ENCODE peak calls at places on chromosomes 12 and 14, in seven cellular contexts. One of them, this sample, is unnamed.

GRCh38 chr14:89933002-89933401 is 21.5 kb downstream of the EFCAB11 start:
- DNase-seq in H7: no peak
- DNase-seq in astrocyte of the spinal cord: no peak
- DNase-seq in psoas muscle: no peak
- DNase-seq in transverse colon: no peak
- DNase-seq in heart right ventricle: no peak
- DNase-seq in fibroblast of mammary gland: no peak
- DNase-seq in this sample: no peak

GRCh38 chr14:71665157-71665556 is 267.1 kb upstream of the RGS6 start:
- DNase-seq in H7: no peak
- DNase-seq in astrocyte of the spinal cord: peak
- DNase-seq in psoas muscle: no peak
- DNase-seq in transverse colon: no peak
- DNase-seq in heart right ventricle: no peak
- DNase-seq in fibroblast of mammary gland: peak
- DNase-seq in this sample: peak

GRCh38 chr12:132276066-132276719 is 53.2 kb downstream of the GALNT9 start:
- DNase-seq in H7: no peak
- DNase-seq in astrocyte of the spinal cord: no peak
- DNase-seq in psoas muscle: peak
- DNase-seq in transverse colon: no peak
- DNase-seq in heart right ventricle: no peak
- DNase-seq in fibroblast of mammary gland: no peak
- DNase-seq in this sample: no peak

GRCh38 chr12:31868980-31869379 is 90.2 kb upstream of the RESF1 start:
- DNase-seq in H7: no peak
- DNase-seq in astrocyte of the spinal cord: peak
- DNase-seq in psoas muscle: no peak
- DNase-seq in transverse colon: no peak
- DNase-seq in heart right ventricle: peak
- DNase-seq in fibroblast of mammary gland: peak
- DNase-seq in this sample: no peak

GRCh38 chr14:56881181-56881580 is 70.9 kb upstream of the OTX2 start:
- DNase-seq in H7: no peak
- DNase-seq in astrocyte of the spinal cord: no peak
- DNase-seq in psoas muscle: no peak
- DNase-seq in transverse colon: no peak
- DNase-seq in heart right ventricle: no peak
- DNase-seq in fibroblast of mammary gland: no peak
- DNase-seq in this sample: no peak

GRCh38 chr12:119659289-119659897 is 8.5 kb upstream of the PRKAB1 start:
- DNase-seq in H7: peak
- DNase-seq in astrocyte of the spinal cord: peak
- DNase-seq in psoas muscle: no peak
- DNase-seq in transverse colon: peak
- DNase-seq in heart right ventricle: no peak
- DNase-seq in fibroblast of mammary gland: peak
- DNase-seq in this sample: no peak

GRCh38 chr14:50397461-50398196 is 948 bp upstream of the CDKL1 start:
- DNase-seq in H7: peak
- DNase-seq in astrocyte of the spinal cord: peak
- DNase-seq in psoas muscle: peak
- DNase-seq in transverse colon: peak
- DNase-seq in heart right ventricle: peak
- DNase-seq in fibroblast of mammary gland: peak
- DNase-seq in this sample: no peak

GRCh38 chr12:54383041-54383609 is 1.4 kb downstream of the ZNF385A start:
- DNase-seq in H7: no peak
- DNase-seq in astrocyte of the spinal cord: peak
- DNase-seq in psoas muscle: no peak
- DNase-seq in transverse colon: no peak
- DNase-seq in heart right ventricle: no peak
- DNase-seq in fibroblast of mammary gland: peak
- DNase-seq in this sample: no peak

GRCh38 chr12:31586703-31587102 is 4.2 kb downstream of the DENND5B start:
- DNase-seq in H7: no peak
- DNase-seq in astrocyte of the spinal cord: no peak
- DNase-seq in psoas muscle: no peak
- DNase-seq in transverse colon: no peak
- DNase-seq in heart right ventricle: no peak
- DNase-seq in fibroblast of mammary gland: no peak
- DNase-seq in this sample: no peak

GRCh38 chr14:38758661-38759060 is 344.4 kb downstream of the SEC23A start:
- DNase-seq in H7: no peak
- DNase-seq in astrocyte of the spinal cord: no peak
- DNase-seq in psoas muscle: no peak
- DNase-seq in transverse colon: no peak
- DNase-seq in heart right ventricle: no peak
- DNase-seq in fibroblast of mammary gland: no peak
- DNase-seq in this sample: no peak

GRCh38 chr12:76346236-76346635 is 2.0 kb downstream of the BBS10 start:
- DNase-seq in H7: no peak
- DNase-seq in astrocyte of the spinal cord: no peak
- DNase-seq in psoas muscle: no peak
- DNase-seq in transverse colon: no peak
- DNase-seq in heart right ventricle: no peak
- DNase-seq in fibroblast of mammary gland: peak
- DNase-seq in this sample: no peak

GRCh38 chr12:107564946-107565345 is 120.7 kb upstream of the PWP1 start:
- DNase-seq in H7: peak
- DNase-seq in astrocyte of the spinal cord: no peak
- DNase-seq in psoas muscle: no peak
- DNase-seq in transverse colon: no peak
- DNase-seq in heart right ventricle: no peak
- DNase-seq in fibroblast of mammary gland: peak
- DNase-seq in this sample: no peak

GRCh38 chr12:14995583-14996425 is 23.0 kb downstream of the PDE6H start:
- DNase-seq in H7: no peak
- DNase-seq in astrocyte of the spinal cord: peak
- DNase-seq in psoas muscle: no peak
- DNase-seq in transverse colon: no peak
- DNase-seq in heart right ventricle: no peak
- DNase-seq in fibroblast of mammary gland: peak
- DNase-seq in this sample: peak

GRCh38 chr14:59582845-59583509 is 6.4 kb upstream of the CCDC175 start:
- DNase-seq in H7: peak
- DNase-seq in astrocyte of the spinal cord: no peak
- DNase-seq in psoas muscle: no peak
- DNase-seq in transverse colon: no peak
- DNase-seq in heart right ventricle: no peak
- DNase-seq in fibroblast of mammary gland: no peak
- DNase-seq in this sample: no peak

GRCh38 chr12:91074068-91074819 is 16.4 kb upstream of the KERA start:
- DNase-seq in H7: no peak
- DNase-seq in astrocyte of the spinal cord: peak
- DNase-seq in psoas muscle: no peak
- DNase-seq in transverse colon: no peak
- DNase-seq in heart right ventricle: no peak
- DNase-seq in fibroblast of mammary gland: no peak
- DNase-seq in this sample: no peak

GRCh38 chr12:51077930-51078329 is 5.5 kb downstream of the CSRNP2 start:
- DNase-seq in H7: no peak
- DNase-seq in astrocyte of the spinal cord: peak
- DNase-seq in psoas muscle: no peak
- DNase-seq in transverse colon: no peak
- DNase-seq in heart right ventricle: peak
- DNase-seq in fibroblast of mammary gland: peak
- DNase-seq in this sample: no peak

GRCh38 chr12:60394680-60395079 is 798.9 kb downstream of the SLC16A7 start:
- DNase-seq in H7: no peak
- DNase-seq in astrocyte of the spinal cord: peak
- DNase-seq in psoas muscle: no peak
- DNase-seq in transverse colon: no peak
- DNase-seq in heart right ventricle: no peak
- DNase-seq in fibroblast of mammary gland: peak
- DNase-seq in this sample: peak

GRCh38 chr12:69655616-69656336 is 43.3 kb downstream of the BEST3 start:
- DNase-seq in H7: no peak
- DNase-seq in astrocyte of the spinal cord: peak
- DNase-seq in psoas muscle: no peak
- DNase-seq in transverse colon: no peak
- DNase-seq in heart right ventricle: no peak
- DNase-seq in fibroblast of mammary gland: peak
- DNase-seq in this sample: peak

GRCh38 chr12:46246021-46246700 is 22.7 kb downstream of the SLC38A1 start:
- DNase-seq in H7: no peak
- DNase-seq in astrocyte of the spinal cord: no peak
- DNase-seq in psoas muscle: no peak
- DNase-seq in transverse colon: no peak
- DNase-seq in heart right ventricle: no peak
- DNase-seq in fibroblast of mammary gland: no peak
- DNase-seq in this sample: no peak

GRCh38 chr14:59197695-59198262 is 9.3 kb downstream of the DAAM1 start:
- DNase-seq in H7: no peak
- DNase-seq in astrocyte of the spinal cord: no peak
- DNase-seq in psoas muscle: no peak
- DNase-seq in transverse colon: no peak
- DNase-seq in heart right ventricle: no peak
- DNase-seq in fibroblast of mammary gland: no peak
- DNase-seq in this sample: no peak

GRCh38 chr12:8947737-8948136 is 1.7 kb downstream of the M6PR start:
- DNase-seq in H7: no peak
- DNase-seq in astrocyte of the spinal cord: no peak
- DNase-seq in psoas muscle: no peak
- DNase-seq in transverse colon: no peak
- DNase-seq in heart right ventricle: no peak
- DNase-seq in fibroblast of mammary gland: no peak
- DNase-seq in this sample: no peak

GRCh38 chr12:103626498-103626897 is 39.4 kb downstream of the STAB2 start:
- DNase-seq in H7: peak
- DNase-seq in astrocyte of the spinal cord: peak
- DNase-seq in psoas muscle: peak
- DNase-seq in transverse colon: peak
- DNase-seq in heart right ventricle: peak
- DNase-seq in fibroblast of mammary gland: peak
- DNase-seq in this sample: no peak

GRCh38 chr12:71772728-71773127 is 18.1 kb downstream of the RAB21 start:
- DNase-seq in H7: no peak
- DNase-seq in astrocyte of the spinal cord: no peak
- DNase-seq in psoas muscle: no peak
- DNase-seq in transverse colon: no peak
- DNase-seq in heart right ventricle: no peak
- DNase-seq in fibroblast of mammary gland: no peak
- DNase-seq in this sample: no peak

GRCh38 chr14:65495196-65495595 is 82.7 kb downstream of the FUT8 start:
- DNase-seq in H7: no peak
- DNase-seq in astrocyte of the spinal cord: peak
- DNase-seq in psoas muscle: no peak
- DNase-seq in transverse colon: no peak
- DNase-seq in heart right ventricle: no peak
- DNase-seq in fibroblast of mammary gland: peak
- DNase-seq in this sample: peak

GRCh38 chr12:58369576-58369975 is 428.2 kb downstream of the ATP23 start:
- DNase-seq in H7: no peak
- DNase-seq in astrocyte of the spinal cord: no peak
- DNase-seq in psoas muscle: no peak
- DNase-seq in transverse colon: no peak
- DNase-seq in heart right ventricle: no peak
- DNase-seq in fibroblast of mammary gland: peak
- DNase-seq in this sample: no peak

GRCh38 chr14:35534884-35535793 is 1.2 kb downstream of the INSM2 start:
- DNase-seq in H7: peak
- DNase-seq in astrocyte of the spinal cord: peak
- DNase-seq in psoas muscle: peak
- DNase-seq in transverse colon: peak
- DNase-seq in heart right ventricle: peak
- DNase-seq in fibroblast of mammary gland: peak
- DNase-seq in this sample: peak
- H3K4me3 ChIP-seq in H7: peak
- H3K4me3 ChIP-seq in astrocyte of the spinal cord: peak
- H3K4me3 ChIP-seq in psoas muscle: peak
- H3K4me3 ChIP-seq in transverse colon: no peak
- H3K4me3 ChIP-seq in heart right ventricle: peak
- H3K4me3 ChIP-seq in fibroblast of mammary gland: peak
- H3K4me3 ChIP-seq in this sample: peak

DNA sequence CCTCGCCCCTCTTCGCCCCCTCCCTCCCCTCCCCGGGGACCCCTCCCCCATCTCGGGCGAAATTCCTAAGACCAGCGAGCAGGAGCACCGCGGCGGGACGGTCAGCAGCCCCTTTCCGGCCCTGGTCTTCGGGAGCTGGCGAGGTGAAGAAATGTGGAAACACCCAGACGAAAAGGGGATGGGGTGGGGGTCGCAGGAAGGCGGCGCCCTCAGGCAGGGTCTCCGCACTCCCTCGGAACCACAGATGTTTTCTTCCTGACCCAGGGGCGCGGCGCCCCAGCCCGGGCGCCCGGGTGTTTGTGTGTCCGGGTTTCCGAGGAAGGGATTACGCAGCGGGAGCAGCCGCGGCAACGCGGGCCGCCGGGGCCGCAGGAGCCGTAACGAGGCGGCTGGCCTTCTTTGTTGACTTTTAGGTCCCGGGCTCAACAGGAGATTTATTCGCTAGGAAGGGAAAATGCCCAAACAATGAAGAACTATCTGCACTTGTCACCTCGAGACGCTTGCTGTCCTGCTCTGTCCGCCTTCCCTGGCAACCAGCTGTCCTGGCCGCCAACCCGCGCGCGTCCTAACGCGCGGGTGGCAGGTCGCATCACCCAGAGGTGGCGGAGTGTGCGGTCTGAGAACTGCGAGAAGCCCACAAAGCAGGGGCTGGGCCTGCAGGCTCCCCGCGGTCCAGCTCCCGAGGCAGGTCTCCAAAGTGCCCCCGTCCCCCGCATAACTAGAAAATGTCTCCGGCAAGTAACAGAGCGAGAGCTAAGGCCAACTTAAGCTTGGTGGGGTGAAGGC is 7.0 kb downstream of the FOXA1 start:
- DNase-seq in H7: peak
- DNase-seq in astrocyte of the spinal cord: no peak
- DNase-seq in psoas muscle: no peak
- DNase-seq in transverse colon: no peak
- DNase-seq in heart right ventricle: no peak
- DNase-seq in fibroblast of mammary gland: no peak
- DNase-seq in this sample: no peak
- H3K4me3 ChIP-seq in H7: peak
- H3K4me3 ChIP-seq in astrocyte of the spinal cord: no peak
- H3K4me3 ChIP-seq in psoas muscle: peak
- H3K4me3 ChIP-seq in transverse colon: no peak
- H3K4me3 ChIP-seq in heart right ventricle: no peak
- H3K4me3 ChIP-seq in fibroblast of mammary gland: no peak
- H3K4me3 ChIP-seq in this sample: no peak

DNA sequence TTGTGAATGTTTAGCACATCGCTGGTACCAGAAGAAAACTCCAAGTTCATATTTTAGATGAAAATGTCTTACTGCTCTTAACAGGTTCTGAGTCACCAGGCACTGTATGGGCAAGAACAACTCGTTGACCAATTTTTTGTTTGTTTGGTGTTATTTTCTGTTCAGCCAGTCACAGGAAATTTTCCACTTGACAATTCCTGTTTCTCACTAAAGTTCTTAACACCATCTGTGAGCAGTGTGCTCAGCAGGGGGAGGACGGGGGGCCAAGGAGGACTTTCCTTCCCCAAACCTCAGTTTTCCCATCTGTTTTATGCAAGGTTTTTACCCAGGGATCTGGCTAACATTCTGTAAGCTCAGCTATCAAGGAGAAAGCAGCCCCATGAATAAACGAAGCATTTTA is 3.0 kb downstream of the NUAK1 start:
- DNase-seq in H7: no peak
- DNase-seq in astrocyte of the spinal cord: no peak
- DNase-seq in psoas muscle: no peak
- DNase-seq in transverse colon: no peak
- DNase-seq in heart right ventricle: no peak
- DNase-seq in fibroblast of mammary gland: no peak
- DNase-seq in this sample: no peak
- H3K4me3 ChIP-seq in H7: no peak
- H3K4me3 ChIP-seq in astrocyte of the spinal cord: peak
- H3K4me3 ChIP-seq in psoas muscle: peak
- H3K4me3 ChIP-seq in transverse colon: no peak
- H3K4me3 ChIP-seq in heart right ventricle: peak
- H3K4me3 ChIP-seq in fibroblast of mammary gland: no peak
- H3K4me3 ChIP-seq in this sample: peak

GRCh38 chr12:49564241-49565118 is 3.5 kb downstream of the MCRS1 start:
- DNase-seq in H7: no peak
- DNase-seq in astrocyte of the spinal cord: no peak
- DNase-seq in psoas muscle: no peak
- DNase-seq in transverse colon: no peak
- DNase-seq in heart right ventricle: no peak
- DNase-seq in fibroblast of mammary gland: no peak
- DNase-seq in this sample: no peak
- H3K4me3 ChIP-seq in H7: no peak
- H3K4me3 ChIP-seq in astrocyte of the spinal cord: no peak
- H3K4me3 ChIP-seq in psoas muscle: peak
- H3K4me3 ChIP-seq in transverse colon: no peak
- H3K4me3 ChIP-seq in heart right ventricle: peak
- H3K4me3 ChIP-seq in fibroblast of mammary gland: no peak
- H3K4me3 ChIP-seq in this sample: no peak

This sample was measured in astrocyte of the cerebellum.